ENCODE peak calls at places on chromosomes 12 and 14, in eight cellular contexts. One of them, this sample, is unnamed.

GRCh38 chr12:27244680-27245005 is 557 bp downstream of the STK38L start:
- DNase-seq in stomach: no peak
- DNase-seq in transverse colon: no peak
- DNase-seq in suprapubic skin: no peak
- DNase-seq in H1: no peak
- DNase-seq in HepG2: no peak
- DNase-seq in endothelial cell of umbilical vein: peak; percentile 47
- DNase-seq in sigmoid colon: no peak
- DNase-seq in this sample: no peak

GRCh38 chr14:81153187-81153586 is 67.6 kb downstream of the GTF2A1 start:
- DNase-seq in HepG2: no peak
- DNase-seq in sigmoid colon: no peak
- DNase-seq in transverse colon: no peak
- DNase-seq in stomach: no peak
- DNase-seq in suprapubic skin: no peak
- DNase-seq in endothelial cell of umbilical vein: no peak
- DNase-seq in H1: no peak
- DNase-seq in this sample: no peak

GRCh38 chr12:62259311-62259992 is 752 bp upstream of the USP15 start:
- DNase-seq in H1: no peak
- DNase-seq in endothelial cell of umbilical vein: no peak
- DNase-seq in sigmoid colon: no peak
- DNase-seq in transverse colon: peak; percentile 10
- DNase-seq in HepG2: peak; percentile 37
- DNase-seq in suprapubic skin: no peak
- DNase-seq in stomach: no peak
- DNase-seq in this sample: no peak

GRCh38 chr12:39587247-39587646 is 32.4 kb downstream of the ABCD2 start:
- DNase-seq in transverse colon: no peak
- DNase-seq in sigmoid colon: no peak
- DNase-seq in endothelial cell of umbilical vein: no peak
- DNase-seq in HepG2: no peak
- DNase-seq in suprapubic skin: no peak
- DNase-seq in H1: no peak
- DNase-seq in stomach: no peak
- DNase-seq in this sample: no peak

GRCh38 chr14:92926931-92927330 is 4.0 kb downstream of the CHGA start:
- DNase-seq in endothelial cell of umbilical vein: no peak
- DNase-seq in suprapubic skin: no peak
- DNase-seq in sigmoid colon: no peak
- DNase-seq in H1: no peak
- DNase-seq in HepG2: no peak
- DNase-seq in stomach: no peak
- DNase-seq in transverse colon: no peak
- DNase-seq in this sample: no peak

GRCh38 chr14:75542585-75543091 is 20.4 kb downstream of the BATF start:
- DNase-seq in suprapubic skin: peak; percentile 88
- DNase-seq in HepG2: no peak
- DNase-seq in stomach: peak; percentile 67
- DNase-seq in H1: no peak
- DNase-seq in sigmoid colon: peak; percentile 72
- DNase-seq in transverse colon: peak; percentile 64
- DNase-seq in endothelial cell of umbilical vein: no peak
- DNase-seq in this sample: peak; percentile 53

GRCh38 chr12:57459055-57459749 is 383 bp upstream of the GLI1 start:
- DNase-seq in transverse colon: peak; percentile 95
- DNase-seq in HepG2: peak; percentile 84
- DNase-seq in stomach: peak; percentile 94
- DNase-seq in sigmoid colon: peak; percentile 96
- DNase-seq in H1: peak; percentile 98
- DNase-seq in suprapubic skin: peak; percentile 96
- DNase-seq in endothelial cell of umbilical vein: peak; percentile 93
- DNase-seq in this sample: peak; percentile 92

GRCh38 chr14:103556976-103557758 is 5.3 kb downstream of the BAG5 start:
- DNase-seq in transverse colon: no peak
- DNase-seq in suprapubic skin: no peak
- DNase-seq in endothelial cell of umbilical vein: no peak
- DNase-seq in H1: no peak
- DNase-seq in sigmoid colon: no peak
- DNase-seq in HepG2: no peak
- DNase-seq in stomach: no peak
- DNase-seq in this sample: no peak

GRCh38 chr14:65373011-65373670 is 39.4 kb upstream of the FUT8 start:
- DNase-seq in H1: no peak
- DNase-seq in transverse colon: no peak
- DNase-seq in stomach: no peak
- DNase-seq in sigmoid colon: no peak
- DNase-seq in suprapubic skin: no peak
- DNase-seq in endothelial cell of umbilical vein: no peak
- DNase-seq in HepG2: no peak
- DNase-seq in this sample: no peak

GRCh38 chr12:131699434-131699833 is 11.5 kb upstream of the SFSWAP start:
- DNase-seq in H1: no peak
- DNase-seq in endothelial cell of umbilical vein: no peak
- DNase-seq in suprapubic skin: no peak
- DNase-seq in HepG2: no peak
- DNase-seq in sigmoid colon: no peak
- DNase-seq in stomach: no peak
- DNase-seq in transverse colon: no peak
- DNase-seq in this sample: no peak

GRCh38 chr12:54684636-54685630 is 36.8 kb upstream of the DCD start:
- DNase-seq in suprapubic skin: no peak
- DNase-seq in transverse colon: no peak
- DNase-seq in stomach: peak; percentile 74
- DNase-seq in HepG2: no peak
- DNase-seq in endothelial cell of umbilical vein: no peak
- DNase-seq in sigmoid colon: no peak
- DNase-seq in H1: no peak
- DNase-seq in this sample: peak; percentile 47

GRCh38 chr14:24909523-24910302 is 140.2 kb downstream of the STXBP6 start:
- DNase-seq in endothelial cell of umbilical vein: no peak
- DNase-seq in HepG2: no peak
- DNase-seq in transverse colon: no peak
- DNase-seq in suprapubic skin: no peak
- DNase-seq in stomach: no peak
- DNase-seq in sigmoid colon: no peak
- DNase-seq in H1: no peak
- DNase-seq in this sample: no peak

GRCh38 chr12:143964-144649 is 69.8 kb downstream of the SLC6A12 start:
- DNase-seq in endothelial cell of umbilical vein: no peak
- DNase-seq in transverse colon: peak; percentile 77
- DNase-seq in stomach: peak; percentile 60
- DNase-seq in sigmoid colon: no peak
- DNase-seq in suprapubic skin: no peak
- DNase-seq in H1: no peak
- DNase-seq in HepG2: peak; percentile 62
- DNase-seq in this sample: no peak

GRCh38 chr12:124172646-124173045 is 122.2 kb upstream of the RFLNA start:
- DNase-seq in suprapubic skin: no peak
- DNase-seq in stomach: no peak
- DNase-seq in HepG2: no peak
- DNase-seq in H1: no peak
- DNase-seq in sigmoid colon: no peak
- DNase-seq in endothelial cell of umbilical vein: no peak
- DNase-seq in transverse colon: no peak
- DNase-seq in this sample: no peak

GRCh38 chr14:48954446-48954845 is 631.7 kb downstream of the RPS29 start:
- DNase-seq in transverse colon: no peak
- DNase-seq in suprapubic skin: no peak
- DNase-seq in sigmoid colon: no peak
- DNase-seq in endothelial cell of umbilical vein: no peak
- DNase-seq in stomach: no peak
- DNase-seq in H1: no peak
- DNase-seq in HepG2: no peak
- DNase-seq in this sample: no peak

GRCh38 chr14:51860836-51861583 is 598 bp downstream of the GNG2 start:
- DNase-seq in sigmoid colon: no peak
- DNase-seq in suprapubic skin: no peak
- DNase-seq in H1: no peak
- DNase-seq in HepG2: no peak
- DNase-seq in endothelial cell of umbilical vein: no peak
- DNase-seq in stomach: no peak
- DNase-seq in transverse colon: no peak
- DNase-seq in this sample: no peak

GRCh38 chr12:109892748-109893147 is 7.3 kb upstream of the TCHP start:
- DNase-seq in suprapubic skin: no peak
- DNase-seq in stomach: no peak
- DNase-seq in H1: no peak
- DNase-seq in transverse colon: no peak
- DNase-seq in sigmoid colon: no peak
- DNase-seq in HepG2: no peak
- DNase-seq in endothelial cell of umbilical vein: no peak
- DNase-seq in this sample: no peak

GRCh38 chr14:100438271-100438670 is 115.1 kb downstream of the SLC25A47 start:
- DNase-seq in suprapubic skin: no peak
- DNase-seq in H1: no peak
- DNase-seq in stomach: no peak
- DNase-seq in endothelial cell of umbilical vein: no peak
- DNase-seq in transverse colon: no peak
- DNase-seq in HepG2: no peak
- DNase-seq in sigmoid colon: no peak
- DNase-seq in this sample: no peak

GRCh38 chr14:100440207-100440631 is 117.1 kb downstream of the SLC25A47 start:
- DNase-seq in stomach: peak; percentile 77
- DNase-seq in HepG2: peak; percentile 73
- DNase-seq in sigmoid colon: peak; percentile 79
- DNase-seq in H1: peak; percentile 31
- DNase-seq in suprapubic skin: no peak
- DNase-seq in endothelial cell of umbilical vein: peak; percentile 50
- DNase-seq in transverse colon: peak; percentile 82
- DNase-seq in this sample: peak; percentile 87

GRCh38 chr14:100440758-100441203 is 117.6 kb downstream of the SLC25A47 start:
- DNase-seq in stomach: no peak
- DNase-seq in endothelial cell of umbilical vein: peak; percentile 22
- DNase-seq in sigmoid colon: no peak
- DNase-seq in H1: no peak
- DNase-seq in suprapubic skin: no peak
- DNase-seq in transverse colon: no peak
- DNase-seq in HepG2: no peak
- DNase-seq in this sample: no peak

GRCh38 chr14:100438678-100439592 is 115.8 kb downstream of the SLC25A47 start:
- DNase-seq in endothelial cell of umbilical vein: peak; percentile 6
- DNase-seq in suprapubic skin: no peak
- DNase-seq in stomach: peak; percentile 42
- DNase-seq in H1: no peak
- DNase-seq in sigmoid colon: peak; percentile 48
- DNase-seq in HepG2: peak; percentile 23
- DNase-seq in transverse colon: peak; percentile 87
- DNase-seq in this sample: peak; percentile 79

GRCh38 chr14:100439781-100440180 is 116.6 kb downstream of the SLC25A47 start:
- DNase-seq in suprapubic skin: no peak
- DNase-seq in stomach: no peak
- DNase-seq in HepG2: no peak
- DNase-seq in sigmoid colon: no peak
- DNase-seq in endothelial cell of umbilical vein: peak; percentile 36
- DNase-seq in transverse colon: peak; percentile 75
- DNase-seq in H1: no peak
- DNase-seq in this sample: no peak
- H3K27ac ChIP-seq in suprapubic skin: peak overlapping the region; percentile 50
- H3K27ac ChIP-seq in stomach: no peak overlapping the region
- H3K27ac ChIP-seq in HepG2: no peak overlapping the region
- H3K27ac ChIP-seq in sigmoid colon: no peak overlapping the region
- H3K27ac ChIP-seq in endothelial cell of umbilical vein: no peak overlapping the region
- H3K27ac ChIP-seq in transverse colon: peak overlapping the region; percentile 79
- H3K27ac ChIP-seq in H1: no peak overlapping the region
- H3K27ac ChIP-seq in this sample: peak overlapping the region; percentile 1

DNA sequence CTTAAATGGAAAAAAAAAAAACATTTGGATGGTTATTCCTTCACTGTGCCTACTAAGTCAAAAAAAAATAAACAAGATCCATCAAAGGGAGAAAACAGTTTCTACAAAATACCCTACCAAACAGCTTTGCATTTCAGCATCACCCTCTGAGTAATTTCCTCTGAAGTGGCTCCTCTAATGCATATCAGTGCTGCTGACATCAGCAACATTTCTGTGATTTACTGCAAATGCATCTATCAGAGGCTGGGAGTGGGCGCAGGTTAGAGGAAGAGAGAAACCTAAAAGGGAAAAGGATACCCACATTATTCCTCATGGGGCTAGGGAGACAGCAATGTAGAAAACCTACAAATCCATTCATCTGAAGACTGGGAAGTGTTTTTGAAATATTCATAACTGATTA is 45.9 kb downstream of the KCNK10 start:
- DNase-seq in sigmoid colon: no peak
- DNase-seq in suprapubic skin: no peak
- DNase-seq in stomach: no peak
- DNase-seq in transverse colon: no peak
- DNase-seq in H1: no peak
- DNase-seq in endothelial cell of umbilical vein: no peak
- DNase-seq in HepG2: no peak
- DNase-seq in this sample: no peak
- TF ChIP-seq POLR2AphosphoS5 in sigmoid colon: no peak
- TF ChIP-seq POLR2AphosphoS5 in suprapubic skin: no peak
- TF ChIP-seq POLR2AphosphoS5 in stomach: no peak
- TF ChIP-seq POLR2AphosphoS5 in transverse colon: no peak
- TF ChIP-seq POLR2AphosphoS5 in H1: no peak
- TF ChIP-seq POLR2AphosphoS5 in endothelial cell of umbilical vein: no peak
- TF ChIP-seq POLR2AphosphoS5 in HepG2: no peak
- TF ChIP-seq POLR2AphosphoS5 in this sample: no peak

GRCh38 chr14:62436256-62436655 is 609.0 kb downstream of the KCNH5 start:
- DNase-seq in stomach: no peak
- DNase-seq in HepG2: no peak
- DNase-seq in endothelial cell of umbilical vein: no peak
- DNase-seq in sigmoid colon: no peak
- DNase-seq in H1: no peak
- DNase-seq in suprapubic skin: no peak
- DNase-seq in transverse colon: no peak
- DNase-seq in this sample: no peak
- H3K9me3 ChIP-seq in stomach: peaks cover 45% of the 10 kb centered on the region
- H3K9me3 ChIP-seq in HepG2: peaks cover 91% of the 10 kb centered on the region
- H3K9me3 ChIP-seq in endothelial cell of umbilical vein: peaks cover 4% of the 10 kb centered on the region
- H3K9me3 ChIP-seq in sigmoid colon: peaks cover 19% of the 10 kb centered on the region
- H3K9me3 ChIP-seq in H1: peaks cover 28% of the 10 kb centered on the region
- H3K9me3 ChIP-seq in suprapubic skin: peaks cover 13% of the 10 kb centered on the region
- H3K9me3 ChIP-seq in transverse colon: peaks cover 37% of the 10 kb centered on the region
- H3K9me3 ChIP-seq in this sample: no peaks in the 10 kb centered on the region

DNA sequence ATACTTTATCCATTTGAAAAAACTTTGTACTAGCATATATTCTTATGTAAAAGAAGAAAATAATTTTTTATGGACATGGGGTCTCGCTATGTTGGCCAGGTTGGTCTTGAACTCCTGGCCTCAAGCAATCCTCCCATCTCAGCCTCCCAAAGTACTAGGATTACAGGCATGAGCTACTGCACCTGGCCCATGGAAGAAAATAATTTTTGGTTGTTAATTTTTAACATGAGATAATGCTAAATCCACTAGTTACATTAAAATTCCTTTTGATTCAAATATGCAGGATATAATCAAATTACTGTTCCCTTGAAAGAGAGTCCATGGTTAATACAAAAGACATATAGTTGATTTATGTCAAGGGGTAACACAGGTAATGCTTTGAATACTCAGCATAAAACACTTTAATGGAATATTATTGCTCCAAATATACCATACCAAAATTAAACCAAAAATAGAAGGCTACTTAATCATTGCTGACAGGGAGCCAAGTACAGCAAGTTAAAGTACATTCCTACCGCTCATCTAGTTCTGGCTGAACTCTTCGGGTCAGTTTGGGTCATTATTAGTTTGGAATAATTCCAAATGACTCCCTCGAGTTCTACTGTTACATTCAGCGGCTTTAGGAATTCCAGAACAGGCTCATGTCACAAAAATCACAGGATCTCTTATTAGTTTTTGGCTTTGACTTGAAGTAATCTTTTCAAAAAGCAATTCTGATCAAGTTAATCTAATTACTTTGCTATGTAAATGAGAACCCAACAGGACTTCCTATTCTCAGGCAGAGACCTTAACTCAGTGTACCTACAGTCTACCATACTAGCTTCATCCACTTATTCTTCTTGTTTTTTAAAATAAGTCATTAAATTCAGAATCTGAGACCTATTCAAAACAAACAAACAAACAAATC is 6.1 kb downstream of the SOS2 start:
- DNase-seq in HepG2: peak; percentile 16
- DNase-seq in transverse colon: no peak
- DNase-seq in H1: no peak
- DNase-seq in stomach: no peak
- DNase-seq in suprapubic skin: no peak
- DNase-seq in endothelial cell of umbilical vein: peak; percentile 81
- DNase-seq in sigmoid colon: no peak
- DNase-seq in this sample: no peak
- H3K27ac ChIP-seq in HepG2: peak overlapping the region; percentile 10
- H3K27ac ChIP-seq in transverse colon: peak overlapping the region; percentile 57
- H3K27ac ChIP-seq in H1: no peak overlapping the region
- H3K27ac ChIP-seq in stomach: no peak overlapping the region
- H3K27ac ChIP-seq in suprapubic skin: peak overlapping the region; percentile 12
- H3K27ac ChIP-seq in endothelial cell of umbilical vein: no peak overlapping the region
- H3K27ac ChIP-seq in sigmoid colon: peak overlapping the region; percentile 58
- H3K27ac ChIP-seq in this sample: peak overlapping the region; percentile 33

This sample was measured in prostate gland.